ENCODE peak calls at places on chromosomes 11 and 22, in five cellular contexts. S, A, B, I and Q are unnamed samples.

GRCh38 chr11:15913261-15913660 is 443.1 kb downstream of the SOX6 start:
- DNase-seq in I (no peak), B (no peak), A (no peak), S (peak; percentile 19), Q (no peak)

GRCh38 chr22:49968313-49968830 is 7.8 kb downstream of the PIM3 start:
- DNase-seq in S (peak; percentile 69), A (no peak), I (no peak), B (no peak), Q (peak; percentile 85)

GRCh38 chr22:31046591-31047226 is 34.4 kb upstream of the SMTN start:
- DNase-seq in I (no peak), B (no peak), S (peak; percentile 65), A (peak; percentile 1), Q (no peak)

GRCh38 chr11:3861698-3862097 is 6.2 kb downstream of the STIM1 start:
- DNase-seq in A (no peak), B (no peak), S (no peak), I (no peak), Q (no peak)

GRCh38 chr22:23212061-23213030 is 32.0 kb downstream of the BCR start:
- DNase-seq in A (peak; percentile 77), I (no peak), S (no peak), B (no peak), Q (no peak)

GRCh38 chr11:110345756-110346155 is 49.3 kb upstream of the RDX start:
- DNase-seq in I (no peak), S (no peak), B (no peak), A (no peak), Q (no peak)

GRCh38 chr11:131928992-131929391 is 558.6 kb downstream of the NTM start:
- DNase-seq in S (peak; percentile 64), I (no peak), B (no peak), A (no peak), Q (no peak)

GRCh38 chr22:37228106-37229011 is 15.7 kb downstream of the RAC2 start:
- DNase-seq in S (no peak), A (no peak), I (no peak), B (no peak), Q (no peak)

GRCh38 chr11:108338750-108339149 is 115.9 kb downstream of the ATM start:
- DNase-seq in B (no peak), S (no peak), A (no peak), I (no peak), Q (no peak)

GRCh38 chr11:129880311-129880710 is 15.1 kb downstream of the NFRKB start:
- DNase-seq in I (no peak), B (no peak), A (no peak), S (no peak), Q (no peak)

GRCh38 chr22:35705141-35705540 is 12.5 kb upstream of the APOL5 start:
- DNase-seq in B (no peak), A (no peak), S (no peak), I (peak; percentile 81), Q (no peak)

GRCh38 chr22:33803371-33803770 is 116.9 kb downstream of the LARGE1 start:
- DNase-seq in B (no peak), I (peak; percentile 69), A (no peak), S (no peak), Q (no peak)

GRCh38 chr11:124896821-124897391 is 759 bp downstream of the ROBO4 start:
- DNase-seq in B (no peak), I (no peak), S (no peak), A (no peak), Q (peak; percentile 80)

GRCh38 chr11:35099278-35100018 is 39.5 kb upstream of the CD44 start:
- DNase-seq in B (no peak), A (no peak), I (peak; percentile 62), S (no peak), Q (no peak)

GRCh38 chr11:119094816-119095065 is 6.9 kb downstream of the DPAGT1 start:
- DNase-seq in A (no peak), I (peak; percentile 87), S (peak; percentile 94), B (no peak), Q (no peak)

GRCh38 chr22:27252282-27253049 is 549.1 kb downstream of the MN1 start:
- DNase-seq in B (no peak), S (no peak), I (peak; percentile 64), A (no peak), Q (no peak)

GRCh38 chr11:71999360-71999759 is 651 bp downstream of the IL18BP start:
- DNase-seq in A (no peak), S (no peak), I (no peak), B (no peak), Q (no peak)

GRCh38 chr11:14026961-14027360 is 64.4 kb downstream of the SPON1 start:
- DNase-seq in B (no peak), S (no peak), A (no peak), I (no peak), Q (no peak)

GRCh38 chr22:50326959-50327710 is at the start of gene DENND6B:
- DNase-seq in S (peak; percentile 92), I (peak; percentile 46), B (peak; percentile 59), A (peak; percentile 75), Q (no peak)